ENCODE peak calls at places on chromosomes 3 and 15, in seven cellular contexts. P is mammary epithelial cell; E is colonic mucosa; G is HL-60; Y is cardiac muscle cell; J is lung; T is naive thymus-derived CD4-positive, alpha-beta T cell. I is an unnamed sample.

GRCh38 chr3:42803800-42804112 is 534 bp downstream of the HIGD1A start:
- DNase-seq in Y (peak; percentile 83), T (peak; percentile 24), J (no peak), E (peak; percentile 57), G (no peak), P (no peak), I (peak; percentile 16)

GRCh38 chr3:141795719-141796435 is 32.7 kb downstream of the GRK7 start:
- DNase-seq in P (no peak), T (no peak), J (peak; percentile 44), G (peak; percentile 78), Y (no peak), E (peak; percentile 43), I (no peak)

GRCh38 chr15:100053476-100054121 is 288.2 kb downstream of the ADAMTS17 start:
- DNase-seq in P (no peak), T (no peak), J (no peak), E (no peak), G (no peak), Y (no peak), I (no peak)

GRCh38 chr3:100698736-100699135 is 10.6 kb upstream of the TFG start:
- DNase-seq in T (no peak), P (no peak), Y (peak; percentile 65), J (no peak), E (no peak), G (no peak), I (no peak)

GRCh38 chr3:196156160-196156559 is 55.0 kb downstream of the ZDHHC19 start:
- DNase-seq in J (no peak), T (no peak), Y (no peak), E (no peak), G (no peak), P (no peak), I (no peak)

GRCh38 chr3:177538743-177539730 is 341.8 kb upstream of the TBL1XR1 start:
- DNase-seq in Y (no peak), T (peak; percentile 44), E (no peak), G (no peak), J (no peak), P (no peak), I (no peak)

GRCh38 chr3:193960485-193961172 is 175.3 kb upstream of the HES1 start:
- DNase-seq in T (no peak), J (no peak), P (peak; percentile 90), Y (no peak), G (no peak), E (peak; percentile 82), I (no peak)

GRCh38 chr15:87777054-87777498 is 479.5 kb downstream of the NTRK3 start:
- DNase-seq in J (no peak), E (no peak), Y (no peak), G (no peak), P (peak; percentile 46), T (no peak), I (peak; percentile 70)

GRCh38 chr15:67927501-67928156 is 87.8 kb upstream of the RNU6-1 start:
- DNase-seq in Y (peak; percentile 91), P (no peak), J (peak; percentile 92), G (no peak), E (no peak), T (no peak), I (peak; percentile 97)

GRCh38 chr3:168094580-168094876 is 1.2 kb downstream of the GOLIM4 start:
- DNase-seq in Y (peak; percentile 69), J (peak; percentile 46), G (no peak), E (no peak), T (no peak), P (no peak), I (no peak)

GRCh38 chr3:158313344-158313927 is 203.5 kb downstream of the RSRC1 start:
- DNase-seq in E (no peak), P (peak; percentile 32), T (no peak), Y (peak; percentile 61), J (no peak), G (peak; percentile 5), I (peak; percentile 27)

GRCh38 chr15:97196066-97197027 is 764.2 kb upstream of the ARRDC4 start:
- DNase-seq in G (no peak), E (no peak), Y (no peak), T (no peak), J (no peak), P (no peak), I (no peak)

GRCh38 chr15:48592221-48592731 is 53.2 kb downstream of the FBN1 start:
- DNase-seq in Y (no peak), E (no peak), T (no peak), P (peak; percentile 60), G (no peak), J (no peak), I (peak; percentile 97)

GRCh38 chr3:49025005-49025792 is 3.3 kb downstream of the NDUFAF3 start:
- DNase-seq in J (no peak), P (no peak), E (no peak), G (peak; percentile 70), Y (no peak), T (no peak), I (no peak)

GRCh38 chr3:148880681-148881080 is 15.6 kb downstream of the CPA3 start:
- DNase-seq in E (no peak), Y (peak; percentile 33), P (no peak), J (no peak), G (peak; percentile 3), T (no peak), I (no peak)

GRCh38 chr3:52044869-52045616 is 11.3 kb downstream of the DUSP7 start:
- DNase-seq in E (no peak), Y (no peak), P (no peak), J (no peak), T (no peak), G (no peak), I (no peak)

GRCh38 chr3:57446318-57446841 is 97.8 kb downstream of the DNAH12 start:
- DNase-seq in J (no peak), G (no peak), Y (no peak), T (no peak), P (peak; percentile 2), E (no peak), I (peak; percentile 12)

GRCh38 chr15:92882697-92883642 is 17.2 kb upstream of the CHD2 start:
- DNase-seq in E (peak; percentile 32), J (no peak), Y (peak; percentile 40), G (peak; percentile 25), T (no peak), P (no peak), I (no peak)

GRCh38 chr3:50585919-50586762 is 16.8 kb downstream of the HEMK1 start:
- DNase-seq in P (no peak), J (no peak), E (no peak), T (no peak), Y (no peak), G (no peak), I (no peak)
- H3K27ac ChIP-seq in P (no peak overlapping the region), J (peak overlapping the region; percentile 72), E (no peak overlapping the region), T (no peak overlapping the region), Y (no peak overlapping the region), G (no peak overlapping the region), I (no peak overlapping the region)

DNA sequence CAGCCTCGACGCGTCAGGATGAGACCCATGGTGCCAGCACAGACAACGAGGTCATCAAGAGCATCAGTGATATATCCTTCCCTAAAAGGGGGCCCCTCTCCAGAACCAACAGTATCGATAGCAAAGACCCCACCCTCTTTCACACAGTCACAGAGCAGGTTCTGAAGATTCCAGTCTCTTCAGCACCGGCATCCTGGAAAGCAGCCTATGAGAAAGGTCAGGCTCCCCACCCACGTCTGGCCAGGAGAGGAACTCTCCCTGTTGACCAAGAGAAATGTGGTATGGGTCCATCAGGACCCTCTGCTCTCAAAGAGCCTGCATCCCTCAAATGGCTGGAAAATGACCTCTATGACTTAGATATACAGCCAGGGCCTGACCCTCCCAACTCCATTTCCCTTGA is 11.6 kb downstream of the ANKRD34C start:
- DNase-seq in T (no peak), J (no peak), E (no peak), G (no peak), P (no peak), Y (peak; percentile 43), I (no peak)
- H3K27ac ChIP-seq in T (no peak overlapping the region), J (no peak overlapping the region), E (no peak overlapping the region), G (no peak overlapping the region), P (no peak overlapping the region), Y (no peak overlapping the region), I (no peak overlapping the region)

GRCh38 chr15:44441095-44441501 is 13.7 kb downstream of the CTDSPL2 start:
- DNase-seq in Y (no peak), E (no peak), T (no peak), P (no peak), G (no peak), J (no peak), I (no peak)
- H3K27ac ChIP-seq in Y (peak overlapping the region; percentile 65), E (no peak overlapping the region), T (no peak overlapping the region), P (no peak overlapping the region), G (no peak overlapping the region), J (no peak overlapping the region), I (no peak overlapping the region)

DNA sequence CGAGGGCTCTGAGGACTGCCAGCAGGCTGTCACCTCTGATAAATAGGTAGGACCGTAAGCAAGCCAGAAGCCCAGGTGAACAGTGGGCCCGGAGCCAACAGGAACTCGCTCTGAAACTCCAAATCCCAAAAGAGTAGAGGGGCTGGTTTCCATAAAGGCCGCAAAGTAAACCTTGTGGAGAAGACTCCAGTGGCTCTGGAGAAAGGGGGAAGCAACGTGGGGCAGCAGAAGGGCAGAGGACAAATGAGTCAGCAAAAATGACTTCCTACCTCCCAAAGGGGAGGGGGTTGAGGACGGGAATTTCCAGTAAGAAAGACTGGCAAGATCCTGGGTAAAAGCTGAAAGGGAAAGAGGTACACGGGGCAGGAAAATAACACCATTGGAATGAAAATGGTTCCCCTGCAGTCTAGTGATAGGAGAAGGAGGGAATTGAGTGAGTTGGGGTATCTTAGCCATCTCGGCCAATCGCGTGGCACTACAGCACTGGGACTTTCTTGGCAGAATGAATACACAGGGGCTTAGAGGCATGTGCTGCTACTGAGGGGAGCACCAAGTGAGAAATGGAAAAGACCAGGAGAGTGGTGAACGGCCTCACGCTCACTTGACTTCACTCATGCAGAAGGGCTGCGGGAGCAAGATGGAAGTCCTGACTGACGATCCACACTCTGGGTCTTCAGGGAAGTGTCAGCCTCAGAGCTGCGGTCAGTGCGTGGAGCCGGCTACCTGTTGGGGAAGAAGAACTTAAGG is 33.2 kb downstream of the BMF start:
- DNase-seq in J (peak; percentile 43), Y (no peak), G (no peak), P (no peak), E (no peak), T (no peak), I (no peak)
- H3K27ac ChIP-seq in J (peak overlapping the region; percentile 62), Y (no peak overlapping the region), G (peak overlapping the region; percentile 40), P (no peak overlapping the region), E (no peak overlapping the region), T (no peak overlapping the region), I (no peak overlapping the region)

GRCh38 chr3:62592408-62592807 is 219.1 kb upstream of the FEZF2 start:
- DNase-seq in Y (no peak), J (peak; percentile 34), E (no peak), P (no peak), T (no peak), G (no peak), I (no peak)
- H3K27ac ChIP-seq in Y (no peak overlapping the region), J (no peak overlapping the region), E (no peak overlapping the region), P (no peak overlapping the region), T (no peak overlapping the region), G (no peak overlapping the region), I (no peak overlapping the region)

GRCh38 chr3:129855454-129856419 is 37.8 kb downstream of the TMCC1 start:
- DNase-seq in G (peak; percentile 17), P (peak; percentile 31), J (no peak), T (no peak), Y (no peak), E (no peak), I (peak; percentile 39)
- H3K27ac ChIP-seq in G (peak overlapping the region; percentile 59), P (no peak overlapping the region), J (peak overlapping the region; percentile 85), T (no peak overlapping the region), Y (no peak overlapping the region), E (no peak overlapping the region), I (peak overlapping the region; percentile 82)

GRCh38 chr15:43493687-43494472 is 924 bp upstream of the TP53BP1 start:
- DNase-seq in J (no peak), Y (no peak), E (no peak), G (no peak), P (no peak), T (no peak), I (no peak)
- H3K27ac ChIP-seq in J (no peak overlapping the region), Y (peak overlapping the region; percentile 92), E (peak overlapping the region; percentile 79), G (no peak overlapping the region), P (peak overlapping the region; percentile 83), T (peak overlapping the region; percentile 93), I (no peak overlapping the region)

GRCh38 chr3:122992628-122993570 is 34.7 kb downstream of the SEMA5B start:
- DNase-seq in T (no peak), Y (no peak), E (peak; percentile 31), P (no peak), J (no peak), G (no peak), I (no peak)
- H3K27ac ChIP-seq in T (no peak overlapping the region), Y (no peak overlapping the region), E (no peak overlapping the region), P (no peak overlapping the region), J (no peak overlapping the region), G (no peak overlapping the region), I (no peak overlapping the region)

I was measured in brain microvascular endothelial cell.